ENCODE peak calls at places on chromosomes 3 and 15, in ten cellular contexts. X is progenitor cell of endocrine pancreas, I is WTC11, N is brain microvascular endothelial cell, O is mesothelial cell of epicardium, H is body of pancreas, S is uterus, W is BE2C, A is suprapubic skin, C is left ventricle myocardium inferior. K is an unnamed sample.

GRCh38 chr15:62741106-62741505 is 301.4 kb upstream of the TPM1 start:
- DNase-seq in X (no peak), I (no peak), N (no peak), O (no peak), H (no peak), S (no peak), W (no peak), A (no peak), C (no peak), K (no peak)

GRCh38 chr3:141476033-141476432 is 10.8 kb upstream of the RASA2 start:
- DNase-seq in X (no peak), I (no peak), N (no peak), O (no peak), H (no peak), S (no peak), W (no peak), A (no peak), C (no peak), K (no peak)

GRCh38 chr3:29925150-29925549 is 644.3 kb downstream of the RBMS3 start:
- DNase-seq in X (no peak), I (no peak), N (no peak), O (no peak), H (no peak), S (no peak), W (no peak), A (no peak), C (no peak), K (no peak)

GRCh38 chr3:39401983-39402382 is 4.5 kb upstream of the RPSA start:
- DNase-seq in X (no peak), I (no peak), N (no peak), O (no peak), H (no peak), S (no peak), W (no peak), A (no peak), C (no peak), K (no peak)

GRCh38 chr15:53110999-53111398 is 320.9 kb upstream of the ONECUT1 start:
- DNase-seq in X (no peak), I (no peak), N (no peak), O (no peak), H (no peak), S (no peak), W (no peak), A (no peak), C (no peak), K (no peak)

GRCh38 chr3:127226451-127226850 is 33.5 kb downstream of the PRR23E start:
- DNase-seq in X (no peak), I (no peak), N (no peak), O (no peak), H (no peak), S (no peak), W (no peak), A (no peak), C (no peak), K (no peak)

GRCh38 chr3:125479091-125479490 is 40.9 kb downstream of the SNX4 start:
- DNase-seq in X (no peak), I (no peak), N (peak), O (no peak), H (no peak), S (no peak), W (no peak), A (no peak), C (no peak), K (no peak)

GRCh38 chr3:128408693-128409620 is 57.7 kb downstream of the DNAJB8 start:
- DNase-seq in X (no peak), I (peak), N (no peak), O (no peak), H (peak), S (no peak), W (peak), A (no peak), C (peak), K (no peak)

GRCh38 chr3:149023951-149024350 is 32.6 kb downstream of the GYG1 start:
- DNase-seq in X (no peak), I (no peak), N (no peak), O (no peak), H (no peak), S (no peak), W (no peak), A (no peak), C (no peak), K (no peak)

GRCh38 chr3:72728958-72729467 is 119.2 kb downstream of the SHQ1 start:
- DNase-seq in X (no peak), I (no peak), N (no peak), O (no peak), H (peak), S (no peak), W (no peak), A (no peak), C (no peak), K (no peak)

GRCh38 chr3:191470543-191470942 is 9.6 kb downstream of the PYDC2 start:
- DNase-seq in X (no peak), I (no peak), N (no peak), O (no peak), H (no peak), S (no peak), W (no peak), A (no peak), C (no peak), K (no peak)

GRCh38 chr15:85964471-85964870 is 115.2 kb upstream of the AGBL1 start:
- DNase-seq in X (no peak), I (no peak), N (no peak), O (no peak), H (no peak), S (no peak), W (no peak), A (no peak), C (no peak), K (no peak)

GRCh38 chr15:34085746-34086145 is 15.9 kb downstream of the EMC7 start:
- DNase-seq in X (no peak), I (no peak), N (no peak), O (no peak), H (no peak), S (no peak), W (no peak), A (no peak), C (no peak), K (no peak)

GRCh38 chr3:37702478-37703154 is 159.1 kb upstream of the CTDSPL start:
- DNase-seq in X (no peak), I (no peak), N (no peak), O (no peak), H (no peak), S (no peak), W (no peak), A (no peak), C (no peak), K (no peak)

GRCh38 chr3:99240700-99241099 is 339.2 kb upstream of the DCBLD2 start:
- DNase-seq in X (no peak), I (no peak), N (peak), O (no peak), H (no peak), S (no peak), W (no peak), A (no peak), C (no peak), K (no peak)

GRCh38 chr3:163622384-163622783 is 1455.9 kb downstream of the SI start:
- DNase-seq in X (peak), I (peak), N (peak), O (no peak), H (no peak), S (no peak), W (peak), A (no peak), C (no peak), K (peak)

GRCh38 chr15:60091150-60091549 is 87.0 kb downstream of the FOXB1 start:
- DNase-seq in X (no peak), I (no peak), N (peak), O (no peak), H (peak), S (no peak), W (no peak), A (no peak), C (no peak), K (no peak)

GRCh38 chr15:83248151-83248851 is 36.2 kb downstream of the BNC1 start:
- DNase-seq in X (peak), I (peak), N (peak), O (no peak), H (peak), S (no peak), W (peak), A (no peak), C (no peak), K (peak)

GRCh38 chr3:25585361-25586166 is 79.1 kb downstream of the TOP2B start:
- DNase-seq in X (no peak), I (no peak), N (no peak), O (no peak), H (no peak), S (no peak), W (no peak), A (no peak), C (no peak), K (no peak)

GRCh38 chr15:65416845-65417416 is 5.8 kb downstream of the IGDCC4 start:
- DNase-seq in X (no peak), I (peak), N (no peak), O (no peak), H (no peak), S (peak), W (no peak), A (no peak), C (peak), K (no peak)

GRCh38 chr3:173396191-173397041 is 1.1 kb upstream of the NLGN1 start:
- DNase-seq in X (no peak), I (peak), N (no peak), O (no peak), H (peak), S (no peak), W (no peak), A (no peak), C (no peak), K (peak)

GRCh38 chr3:187759601-187760000 is 14.3 kb upstream of the BCL6 start:
- DNase-seq in X (no peak), I (no peak), N (no peak), O (no peak), H (no peak), S (no peak), W (no peak), A (no peak), C (no peak), K (no peak)

GRCh38 chr3:125090649-125091048 is 34.9 kb upstream of the HEG1 start:
- DNase-seq in X (no peak), I (no peak), N (no peak), O (no peak), H (no peak), S (no peak), W (no peak), A (no peak), C (no peak), K (no peak)

GRCh38 chr3:173785004-173785403 is 387.5 kb downstream of the NLGN1 start:
- DNase-seq in X (no peak), I (peak), N (no peak), O (no peak), H (no peak), S (no peak), W (peak), A (no peak), C (no peak), K (no peak)

GRCh38 chr15:46266691-46267090 is 631.9 kb downstream of the SQOR start:
- DNase-seq in X (no peak), I (no peak), N (no peak), O (no peak), H (no peak), S (no peak), W (no peak), A (no peak), C (no peak), K (no peak)

DNA sequence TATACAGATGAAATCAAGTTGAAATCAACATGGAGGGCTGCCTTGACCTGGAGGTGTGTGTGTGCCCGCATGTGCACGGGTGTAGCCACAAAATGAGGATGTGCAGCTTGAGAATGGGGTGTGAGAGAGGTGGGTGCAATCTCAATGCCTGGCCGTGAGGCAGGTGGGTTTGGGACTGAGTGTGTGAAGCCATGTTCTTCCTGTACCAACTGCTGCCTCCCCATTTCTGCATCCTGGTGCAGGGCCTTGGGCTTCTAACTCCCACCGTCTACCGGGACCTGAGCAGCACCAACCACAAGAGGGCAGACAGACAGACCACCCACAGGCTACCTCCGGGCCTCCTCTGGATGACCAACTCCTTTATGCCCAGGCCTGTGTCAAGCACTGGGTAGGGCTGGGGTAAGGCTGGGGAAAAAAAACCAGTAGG is 161.9 kb upstream of the TLE3 start:
- DNase-seq in X (no peak), I (peak), N (no peak), O (no peak), H (no peak), S (no peak), W (peak), A (no peak), C (no peak), K (no peak)
- TF ChIP-seq CTCF in X (peak), I (no peak), N (peak), O (no peak), H (no peak), S (peak), W (peak), A (no peak), C (peak), K (no peak)

DNA sequence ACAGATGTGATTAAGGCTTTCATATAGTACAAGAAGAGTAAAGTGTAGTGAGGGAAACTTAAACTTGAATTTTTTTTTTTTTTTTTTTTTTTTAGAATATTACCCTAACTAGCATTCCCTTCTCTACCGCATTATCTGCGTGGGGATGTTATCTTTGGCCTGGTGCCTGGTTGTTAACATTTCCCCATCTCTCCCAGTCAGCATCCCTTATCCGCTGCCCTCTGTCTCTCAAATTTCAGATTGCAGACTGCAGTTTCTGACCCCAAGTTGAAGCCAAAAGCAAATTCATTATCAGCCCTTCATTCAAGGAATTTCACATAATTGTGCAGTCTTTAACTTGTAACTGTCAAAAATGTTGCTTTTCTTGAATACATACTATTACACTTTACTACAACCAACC is 353.0 kb downstream of the PLOD2 start:
- DNase-seq in X (no peak), I (peak), N (peak), O (peak), H (no peak), S (no peak), W (peak), A (no peak), C (peak), K (peak)
- TF ChIP-seq CTCF in X (peak), I (no peak), N (peak), O (peak), H (no peak), S (no peak), W (no peak), A (no peak), C (peak), K (peak)

DNA sequence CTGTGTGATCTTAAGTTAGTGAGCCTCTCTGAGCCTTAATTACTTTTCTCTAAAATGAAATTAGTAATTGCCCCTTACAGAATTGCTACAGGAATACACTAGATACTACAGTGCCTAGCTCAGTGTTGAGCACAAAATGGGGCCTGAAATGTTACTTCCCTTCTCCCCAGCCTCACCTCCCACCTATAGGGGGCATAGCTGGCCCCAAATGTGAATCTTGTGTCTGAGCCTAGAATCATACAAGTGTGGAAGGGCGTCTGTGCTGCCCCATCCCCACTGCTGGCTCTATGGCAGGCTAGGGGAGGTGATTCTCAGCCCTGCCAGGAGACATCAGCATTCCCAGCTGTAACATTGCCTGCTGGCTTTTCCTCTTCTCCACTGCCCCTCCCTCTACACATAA is 42.7 kb downstream of the IFT122 start:
- DNase-seq in X (no peak), I (peak), N (no peak), O (no peak), H (no peak), S (no peak), W (peak), A (no peak), C (no peak), K (no peak)
- TF ChIP-seq CTCF in X (peak), I (no peak), N (peak), O (no peak), H (no peak), S (no peak), W (peak), A (no peak), C (peak), K (peak)

GRCh38 chr3:97719156-97719821 is 45.3 kb upstream of the ARL6 start:
- DNase-seq in X (peak), I (peak), N (peak), O (peak), H (peak), S (peak), W (peak), A (no peak), C (peak), K (peak)
- TF ChIP-seq CTCF in X (peak), I (peak), N (peak), O (peak), H (peak), S (peak), W (peak), A (peak), C (peak), K (peak)

GRCh38 chr3:55718475-55718874 is 231.4 kb upstream of the WNT5A start:
- DNase-seq in X (no peak), I (no peak), N (no peak), O (no peak), H (peak), S (no peak), W (no peak), A (no peak), C (no peak), K (no peak)

GRCh38 chr3:55718956-55719355 is 231.8 kb upstream of the WNT5A start:
- DNase-seq in X (no peak), I (no peak), N (no peak), O (no peak), H (no peak), S (no peak), W (no peak), A (no peak), C (no peak), K (no peak)

GRCh38 chr3:55719508-55719907 is 232.4 kb upstream of the WNT5A start:
- DNase-seq in X (no peak), I (no peak), N (no peak), O (no peak), H (no peak), S (no peak), W (no peak), A (no peak), C (no peak), K (no peak)

GRCh38 chr3:55721716-55722484 is 234.8 kb upstream of the WNT5A start:
- DNase-seq in X (no peak), I (peak), N (peak), O (no peak), H (peak), S (peak), W (no peak), A (no peak), C (no peak), K (peak)

GRCh38 chr3:55720614-55721013 is 233.5 kb upstream of the WNT5A start:
- DNase-seq in X (no peak), I (no peak), N (peak), O (no peak), H (no peak), S (no peak), W (no peak), A (no peak), C (no peak), K (no peak)
- TF ChIP-seq CTCF in X (no peak), I (no peak), N (peak), O (no peak), H (no peak), S (no peak), W (no peak), A (no peak), C (peak), K (no peak)